ENCODE peak calls at places on chromosomes 3 and 15, in six cellular contexts. N is aorta, C is astrocyte of the spinal cord, J is mucosa of descending colon, S is Peyer's patch, E is upper lobe of right lung. P is an unnamed sample.

GRCh38 chr15:78923480-78924360 is 21.1 kb downstream of the CTSH start:
- DNase-seq in N (no peak), C (no peak), J (no peak), S (no peak), E (no peak), P (no peak)

GRCh38 chr3:69922521-69923000 is 77.0 kb upstream of the SAMMSON start:
- DNase-seq in N (no peak), C (no peak), J (no peak), S (no peak), E (no peak), P (no peak)

GRCh38 chr3:124764746-124765145 is 34.5 kb downstream of the UMPS start:
- DNase-seq in N (no peak), C (no peak), J (no peak), S (no peak), E (no peak), P (no peak)

GRCh38 chr15:66237513-66238235 is 15.9 kb downstream of the MEGF11 start:
- DNase-seq in N (no peak), C (no peak), J (no peak), S (no peak), E (no peak), P (no peak)

GRCh38 chr3:94234177-94234788 is 171.4 kb downstream of the NSUN3 start:
- DNase-seq in N (no peak), C (peak; percentile 63), J (no peak), S (no peak), E (no peak), P (no peak)

GRCh38 chr3:16740531-16740930 is 135.3 kb upstream of the DAZL start:
- DNase-seq in N (no peak), C (peak; percentile 82), J (no peak), S (no peak), E (no peak), P (no peak)

GRCh38 chr3:143750856-143751255 is 97.4 kb downstream of the SLC9A9 start:
- DNase-seq in N (no peak), C (no peak), J (no peak), S (no peak), E (no peak), P (no peak)

GRCh38 chr15:31236184-31237041 is 90.2 kb upstream of the KLF13 start:
- DNase-seq in N (peak; percentile 85), C (peak; percentile 96), J (peak; percentile 50), S (no peak), E (peak; percentile 73), P (peak; percentile 63)

GRCh38 chr3:142694225-142694624 is 29.6 kb upstream of the TRPC1 start:
- DNase-seq in N (no peak), C (no peak), J (no peak), S (no peak), E (no peak), P (no peak)

GRCh38 chr3:190026154-190026553 is 94.5 kb downstream of the P3H2 start:
- DNase-seq in N (no peak), C (no peak), J (no peak), S (no peak), E (no peak), P (no peak)

GRCh38 chr15:91942676-91943417 is 89.3 kb downstream of the SLCO3A1 start:
- DNase-seq in N (peak; percentile 91), C (peak; percentile 73), J (peak; percentile 70), S (no peak), E (peak; percentile 81), P (peak; percentile 80)

GRCh38 chr15:39787479-39787878 is 4.8 kb upstream of the FSIP1 start:
- DNase-seq in N (no peak), C (peak; percentile 22), J (no peak), S (no peak), E (no peak), P (no peak)

GRCh38 chr3:129940086-129940485 is 34.4 kb upstream of the TRH start:
- DNase-seq in N (no peak), C (no peak), J (no peak), S (no peak), E (no peak), P (no peak)

GRCh38 chr3:32453346-32453745 is 49.3 kb downstream of the CMTM6 start:
- DNase-seq in N (no peak), C (peak; percentile 80), J (no peak), S (no peak), E (no peak), P (no peak)

GRCh38 chr3:50388021-50388719 is 28.8 kb upstream of the TMEM115 start:
- DNase-seq in N (no peak), C (no peak), J (no peak), S (no peak), E (no peak), P (no peak)

GRCh38 chr3:66989860-66990696 is 8.0 kb upstream of the KBTBD8 start:
- DNase-seq in N (no peak), C (no peak), J (no peak), S (no peak), E (no peak), P (no peak)

DNA sequence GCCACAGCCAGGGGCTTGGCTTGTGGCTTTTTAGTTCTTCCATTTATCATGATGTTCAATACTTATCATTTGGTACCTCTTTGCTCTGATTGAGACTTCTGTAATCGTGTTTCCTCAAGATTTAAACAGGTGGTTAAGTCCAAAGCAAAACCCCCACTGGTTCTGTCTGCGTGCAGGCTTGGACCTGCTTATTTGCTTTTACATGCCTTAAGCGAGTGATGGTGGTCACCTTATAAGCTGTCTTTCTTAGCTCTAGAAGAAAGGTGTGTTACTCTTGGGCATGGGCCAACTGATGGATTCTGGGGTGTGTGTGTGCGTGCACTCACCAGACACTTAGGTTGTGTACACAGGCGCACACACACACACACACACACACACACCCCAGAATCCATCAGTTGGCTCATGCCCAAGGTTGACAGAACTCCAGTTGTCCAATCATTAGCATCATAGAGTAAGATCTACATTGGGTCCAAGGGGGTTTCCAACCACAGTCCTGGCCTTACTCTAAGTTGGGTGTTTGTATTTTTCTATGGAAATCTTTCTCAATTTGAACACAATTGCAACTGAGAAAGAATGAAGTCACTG is 1.2 kb downstream of the MYZAP start:
- DNase-seq in N (no peak), C (no peak), J (no peak), S (no peak), E (no peak), P (no peak)
- H3K4me3 ChIP-seq in N (no peak overlapping the region), C (no peak overlapping the region), J (no peak overlapping the region), S (no peak overlapping the region), E (peak overlapping the region; percentile 59), P (peak overlapping the region; percentile 64)

DNA sequence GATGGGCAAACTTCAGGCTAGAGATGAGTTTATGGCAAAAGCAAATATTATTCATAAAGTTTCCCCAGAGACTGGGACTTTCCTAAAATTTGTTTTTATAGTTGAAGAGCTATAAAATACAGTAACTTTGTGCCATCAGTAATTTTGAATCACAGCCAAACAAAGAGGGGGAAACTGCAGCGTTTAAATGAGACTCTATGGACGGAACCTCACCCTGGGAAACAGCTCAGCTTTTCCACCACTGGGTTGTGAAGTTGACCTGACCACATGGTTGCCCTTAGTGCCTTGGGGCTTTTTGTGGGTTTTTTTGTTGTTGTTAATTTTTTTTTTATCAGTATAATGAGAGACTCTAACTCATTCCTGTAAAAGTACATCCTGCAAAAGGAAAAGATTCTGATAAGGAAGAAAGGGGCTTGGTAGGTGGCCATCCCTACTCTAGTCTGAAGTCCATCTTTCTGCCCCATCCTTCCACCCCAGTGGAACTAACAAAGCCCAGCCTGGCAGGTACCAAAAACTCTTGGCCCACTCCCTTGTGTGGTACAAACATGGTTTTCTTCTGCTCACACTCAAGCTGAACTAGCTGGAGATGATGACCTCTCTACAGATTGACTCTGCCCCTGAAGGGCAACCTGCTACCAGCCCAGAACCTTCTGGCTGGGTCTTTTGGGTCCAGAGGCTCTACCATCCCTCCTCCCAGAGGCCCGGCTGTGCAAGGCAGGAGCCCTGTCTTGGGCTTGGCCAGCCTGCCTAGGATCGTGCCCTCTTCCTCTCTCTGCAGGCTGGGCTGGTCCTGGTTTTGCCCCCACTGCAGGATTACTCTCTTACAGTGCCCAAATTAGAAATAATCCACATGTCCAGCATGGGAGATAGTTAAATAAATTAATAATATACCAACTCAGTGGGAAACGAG is 41.2 kb downstream of the RLBP1 start:
- DNase-seq in N (no peak), C (peak; percentile 43), J (no peak), S (no peak), E (no peak), P (no peak)
- H3K4me3 ChIP-seq in N (no peak overlapping the region), C (no peak overlapping the region), J (no peak overlapping the region), S (no peak overlapping the region), E (no peak overlapping the region), P (no peak overlapping the region)

GRCh38 chr15:58407366-58407765 is 24.4 kb upstream of the LIPC start:
- DNase-seq in N (no peak), C (no peak), J (no peak), S (no peak), E (no peak), P (no peak)

GRCh38 chr15:58410353-58410752 is 21.4 kb upstream of the LIPC start:
- DNase-seq in N (no peak), C (no peak), J (no peak), S (no peak), E (no peak), P (no peak)

GRCh38 chr15:58407786-58408185 is 24.0 kb upstream of the LIPC start:
- DNase-seq in N (no peak), C (no peak), J (no peak), S (no peak), E (no peak), P (no peak)

GRCh38 chr15:58413253-58413652 is 18.5 kb upstream of the LIPC start:
- DNase-seq in N (no peak), C (no peak), J (no peak), S (no peak), E (no peak), P (no peak)

DNA sequence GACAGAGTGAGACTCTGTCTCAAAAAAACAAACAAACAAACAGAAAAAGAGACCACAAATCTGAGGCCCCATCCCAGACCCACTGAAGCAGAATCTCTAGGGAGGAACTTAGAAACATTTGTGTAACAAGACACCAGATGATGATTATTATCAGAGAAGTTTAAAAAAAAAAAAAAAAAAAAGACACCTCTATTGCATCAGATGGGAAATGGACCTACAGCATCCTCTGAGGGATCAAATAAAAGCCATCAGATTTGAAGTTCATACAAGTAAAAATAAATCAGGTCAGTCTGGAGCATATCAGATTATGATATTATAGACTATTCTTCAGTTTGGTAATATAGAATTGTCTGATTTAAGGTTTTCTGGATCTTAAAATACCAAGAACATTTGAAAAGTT is 21.9 kb upstream of the LIPC start:
- DNase-seq in N (no peak), C (no peak), J (no peak), S (no peak), E (no peak), P (no peak)
- H3K4me3 ChIP-seq in N (no peak overlapping the region), C (no peak overlapping the region), J (no peak overlapping the region), S (no peak overlapping the region), E (peak overlapping the region; percentile 19), P (no peak overlapping the region)

GRCh38 chr15:48880070-48880634 is 2.2 kb downstream of the EID1 start:
- DNase-seq in N (no peak), C (no peak), J (no peak), S (no peak), E (no peak), P (no peak)
- H3K4me3 ChIP-seq in N (no peak overlapping the region), C (peak overlapping the region; percentile 4), J (no peak overlapping the region), S (no peak overlapping the region), E (no peak overlapping the region), P (no peak overlapping the region)